ENCODE peak calls at places on chromosomes 11 and 22, in nine cellular contexts. N is HEK293T; C is Daoy; T is stimulated activated CD4-positive, alpha-beta T cell treated with anti-CD3 and anti-CD28 coated beads, Interleukin-4, amount 100 ng/mL, for 4 hours; Q is adrenal gland; D is activated effector memory CD4-positive, alpha-beta T cell treated with anti-CD3 and anti-CD28 coated beads, Interleukin-2, amount 50 U/mL, for 16 hours; W is AG04450; V is mucosa of descending colon; E is nephron progenitor cell. H is an unnamed sample.

GRCh38 chr22:31142285-31142684 is 2.0 kb upstream of the PLA2G3 start:
- DNase-seq in N (no peak), C (no peak), T (no peak), Q (no peak), D (no peak), W (no peak), V (no peak), E (no peak), H (no peak)

GRCh38 chr11:45798793-45799441 is 6.0 kb upstream of the SLC35C1 start:
- DNase-seq in N (no peak), C (no peak), T (no peak), Q (no peak), D (no peak), W (no peak), V (no peak), E (no peak), H (no peak)

GRCh38 chr22:39388261-39389011 is 11.1 kb upstream of the TAB1 start:
- DNase-seq in N (peak), C (peak), T (peak), Q (peak), D (peak), W (peak), V (peak), E (peak), H (peak)

GRCh38 chr11:108392364-108392763 is 75.0 kb downstream of the C11orf65 start:
- DNase-seq in N (no peak), C (no peak), T (no peak), Q (no peak), D (no peak), W (no peak), V (no peak), E (no peak), H (no peak)

GRCh38 chr11:111414267-111414931 is 35.3 kb upstream of the POU2AF1 start:
- DNase-seq in N (no peak), C (no peak), T (no peak), Q (no peak), D (no peak), W (no peak), V (no peak), E (no peak), H (no peak)

GRCh38 chr22:26606611-26607010 is 11.2 kb downstream of the CRYBB1 start:
- DNase-seq in N (no peak), C (peak), T (no peak), Q (no peak), D (no peak), W (no peak), V (no peak), E (no peak), H (no peak)

GRCh38 chr11:19985106-19985505 is 175.2 kb downstream of the DBX1 start:
- DNase-seq in N (no peak), C (no peak), T (no peak), Q (no peak), D (no peak), W (no peak), V (no peak), E (no peak), H (no peak)

GRCh38 chr22:44002324-44002723 is 21.8 kb upstream of the PARVB start:
- DNase-seq in N (no peak), C (no peak), T (no peak), Q (no peak), D (peak), W (no peak), V (no peak), E (no peak), H (no peak)

GRCh38 chr22:37502342-37503182 is 16.4 kb upstream of the MFNG start:
- DNase-seq in N (no peak), C (no peak), T (no peak), Q (peak), D (no peak), W (no peak), V (peak), E (no peak), H (no peak)

GRCh38 chr11:64856382-64857227 is 12.2 kb upstream of the CDC42BPG start:
- DNase-seq in N (no peak), C (peak), T (no peak), Q (peak), D (peak), W (no peak), V (peak), E (no peak), H (no peak)

GRCh38 chr11:29029452-29029851 is 921.3 kb downstream of the METTL15 start:
- DNase-seq in N (no peak), C (no peak), T (no peak), Q (no peak), D (no peak), W (no peak), V (no peak), E (no peak), H (no peak)

GRCh38 chr11:133425245-133425644 is 107.1 kb downstream of the OPCML start:
- DNase-seq in N (no peak), C (no peak), T (no peak), Q (no peak), D (no peak), W (no peak), V (no peak), E (no peak), H (no peak)

GRCh38 chr22:20425821-20426615 is 11.6 kb downstream of the SCARF2 start:
- DNase-seq in N (no peak), C (no peak), T (no peak), Q (no peak), D (no peak), W (no peak), V (peak), E (no peak), H (no peak)

GRCh38 chr11:46461461-46461927 is 69.9 kb upstream of the CHRM4 start:
- DNase-seq in N (no peak), C (no peak), T (no peak), Q (no peak), D (no peak), W (no peak), V (no peak), E (no peak), H (no peak)

GRCh38 chr22:36425977-36426523 is 38.3 kb upstream of the MYH9 start:
- DNase-seq in N (no peak), C (peak), T (no peak), Q (peak), D (no peak), W (no peak), V (no peak), E (peak), H (no peak)

GRCh38 chr22:44622147-44622427 is 79.9 kb upstream of the PRR5 start:
- DNase-seq in N (no peak), C (no peak), T (no peak), Q (no peak), D (peak), W (no peak), V (no peak), E (no peak), H (no peak)

GRCh38 chr11:121372028-121372427 is 79.5 kb downstream of the SC5D start:
- DNase-seq in N (no peak), C (no peak), T (no peak), Q (no peak), D (no peak), W (no peak), V (no peak), E (no peak), H (no peak)

GRCh38 chr11:113989381-113989780 is 14.5 kb downstream of the HTR3A start:
- DNase-seq in N (no peak), C (no peak), T (no peak), Q (no peak), D (no peak), W (no peak), V (no peak), E (no peak), H (no peak)

GRCh38 chr11:59172345-59173079 is 580 bp downstream of the DTX4 start:
- DNase-seq in N (peak), C (no peak), T (peak), Q (no peak), D (peak), W (no peak), V (peak), E (peak), H (no peak)

GRCh38 chr22:22144858-22145257 is 99.7 kb upstream of the VPREB1 start:
- DNase-seq in N (no peak), C (no peak), T (no peak), Q (no peak), D (no peak), W (no peak), V (no peak), E (no peak), H (no peak)

GRCh38 chr22:49086606-49087157 is 741.0 kb downstream of the BRD1 start:
- DNase-seq in N (no peak), C (no peak), T (no peak), Q (no peak), D (peak), W (no peak), V (no peak), E (no peak), H (no peak)

GRCh38 chr11:119755351-119756071 is 26.5 kb upstream of the NECTIN1 start:
- DNase-seq in N (no peak), C (no peak), T (no peak), Q (no peak), D (peak), W (no peak), V (no peak), E (no peak), H (no peak)

GRCh38 chr11:7418916-7419315 is 66.4 kb upstream of the OLFML1 start:
- DNase-seq in N (no peak), C (no peak), T (no peak), Q (no peak), D (no peak), W (no peak), V (no peak), E (no peak), H (no peak)

GRCh38 chr11:124839972-124840621 is 25.1 kb upstream of the ROBO3 start:
- DNase-seq in N (no peak), C (no peak), T (no peak), Q (no peak), D (no peak), W (no peak), V (no peak), E (no peak), H (no peak)

GRCh38 chr11:17544181-17544622 is at the start of gene USH1C:
- DNase-seq in N (peak), C (peak), T (peak), Q (no peak), D (peak), W (no peak), V (peak), E (peak), H (no peak)

GRCh38 chr11:77705195-77705876 is 67.7 kb upstream of the CLNS1A start:
- DNase-seq in N (no peak), C (peak), T (no peak), Q (peak), D (no peak), W (peak), V (no peak), E (no peak), H (no peak)

GRCh38 chr11:68014157-68014965 is 4.2 kb downstream of the ALDH3B1 start:
- DNase-seq in N (no peak), C (peak), T (no peak), Q (peak), D (no peak), W (peak), V (peak), E (no peak), H (no peak)

GRCh38 chr11:17864478-17864941 is 129.9 kb downstream of the KCNC1 start:
- DNase-seq in N (peak), C (no peak), T (no peak), Q (no peak), D (peak), W (no peak), V (no peak), E (peak), H (peak)

GRCh38 chr11:87281496-87281895 is 243.8 kb downstream of the TMEM135 start:
- DNase-seq in N (no peak), C (peak), T (no peak), Q (no peak), D (no peak), W (no peak), V (no peak), E (no peak), H (no peak)

GRCh38 chr22:39656495-39657490 is 86.2 kb downstream of the CACNA1I start:
- DNase-seq in N (no peak), C (no peak), T (no peak), Q (no peak), D (no peak), W (no peak), V (no peak), E (no peak), H (no peak)

GRCh38 chr11:7353100-7353499 is 101.4 kb downstream of the SYT9 start:
- DNase-seq in N (peak), C (peak), T (no peak), Q (no peak), D (no peak), W (no peak), V (no peak), E (peak), H (peak)

GRCh38 chr11:42112896-42113295 is 653.4 kb upstream of the LRRC4C start:
- DNase-seq in N (no peak), C (no peak), T (no peak), Q (no peak), D (no peak), W (no peak), V (no peak), E (no peak), H (no peak)

GRCh38 chr11:44754876-44755552 is 28.3 kb downstream of the TSPAN18 start:
- DNase-seq in N (no peak), C (no peak), T (no peak), Q (peak), D (no peak), W (no peak), V (no peak), E (no peak), H (no peak)

GRCh38 chr22:19970479-19971275 is 29.1 kb upstream of the TXNRD2 start:
- DNase-seq in N (peak), C (peak), T (peak), Q (peak), D (peak), W (no peak), V (peak), E (peak), H (peak)

GRCh38 chr11:92306966-92307504 is 82.4 kb downstream of the FAT3 start:
- DNase-seq in N (no peak), C (no peak), T (no peak), Q (no peak), D (no peak), W (no peak), V (no peak), E (no peak), H (no peak)

GRCh38 chr11:125263268-125263790 is 98.8 kb downstream of the PKNOX2 start:
- DNase-seq in N (peak), C (peak), T (no peak), Q (peak), D (no peak), W (peak), V (peak), E (peak), H (peak)

GRCh38 chr11:107898270-107898669 is 30.0 kb upstream of the RAB39A start:
- DNase-seq in N (peak), C (peak), T (no peak), Q (no peak), D (no peak), W (peak), V (no peak), E (no peak), H (no peak)

GRCh38 chr11:93059074-93059957 is 89.9 kb downstream of the MTNR1B start:
- DNase-seq in N (no peak), C (peak), T (no peak), Q (no peak), D (no peak), W (peak), V (no peak), E (no peak), H (no peak)

GRCh38 chr22:49951001-49951677 is 9.4 kb upstream of the PIM3 start:
- DNase-seq in N (no peak), C (no peak), T (no peak), Q (no peak), D (no peak), W (no peak), V (peak), E (no peak), H (no peak)